ENCODE peak calls at places on chromosomes 7 and 10, in six cellular contexts. One of them, this sample, is unnamed.

GRCh38 chr7:155477469-155477868 is 19.5 kb downstream of the EN2 start:
- DNase-seq in body of pancreas: no peak
- DNase-seq in fibroblast of lung: no peak
- DNase-seq in GM23338: no peak
- DNase-seq in PC-3: no peak
- DNase-seq in lung: no peak
- DNase-seq in this sample: no peak

GRCh38 chr10:76675951-76676587 is 961.5 kb downstream of the KCNMA1 start:
- DNase-seq in body of pancreas: peak; percentile 12
- DNase-seq in fibroblast of lung: peak; percentile 45
- DNase-seq in GM23338: no peak
- DNase-seq in PC-3: peak; percentile 32
- DNase-seq in lung: no peak
- DNase-seq in this sample: peak; percentile 94

GRCh38 chr10:52326382-52326781 is 12.3 kb downstream of the DKK1 start:
- DNase-seq in body of pancreas: no peak
- DNase-seq in fibroblast of lung: no peak
- DNase-seq in GM23338: no peak
- DNase-seq in PC-3: peak; percentile 40
- DNase-seq in lung: no peak
- DNase-seq in this sample: no peak

GRCh38 chr7:54664235-54665228 is 94.5 kb downstream of the SEC61G start:
- DNase-seq in body of pancreas: peak; percentile 61
- DNase-seq in fibroblast of lung: peak; percentile 12
- DNase-seq in GM23338: peak; percentile 87
- DNase-seq in PC-3: peak; percentile 69
- DNase-seq in lung: peak; percentile 33
- DNase-seq in this sample: peak; percentile 59

GRCh38 chr7:41524861-41525260 is 178.0 kb downstream of the INHBA start:
- DNase-seq in body of pancreas: no peak
- DNase-seq in fibroblast of lung: no peak
- DNase-seq in GM23338: no peak
- DNase-seq in PC-3: no peak
- DNase-seq in lung: no peak
- DNase-seq in this sample: no peak

GRCh38 chr7:156848979-156849378 is 44.0 kb downstream of the LMBR1 start:
- DNase-seq in body of pancreas: no peak
- DNase-seq in fibroblast of lung: no peak
- DNase-seq in GM23338: no peak
- DNase-seq in PC-3: no peak
- DNase-seq in lung: no peak
- DNase-seq in this sample: no peak

GRCh38 chr10:124998624-124999291 is 56.8 kb downstream of the ZRANB1 start:
- DNase-seq in body of pancreas: peak; percentile 13
- DNase-seq in fibroblast of lung: no peak
- DNase-seq in GM23338: no peak
- DNase-seq in PC-3: no peak
- DNase-seq in lung: no peak
- DNase-seq in this sample: no peak

GRCh38 chr7:48899932-48900331 is 24.4 kb upstream of the CDC14C start:
- DNase-seq in body of pancreas: no peak
- DNase-seq in fibroblast of lung: peak; percentile 79
- DNase-seq in GM23338: no peak
- DNase-seq in PC-3: peak; percentile 17
- DNase-seq in lung: no peak
- DNase-seq in this sample: no peak

GRCh38 chr10:78321500-78321899 is 287.8 kb downstream of the RPS24 start:
- DNase-seq in body of pancreas: no peak
- DNase-seq in fibroblast of lung: no peak
- DNase-seq in GM23338: no peak
- DNase-seq in PC-3: no peak
- DNase-seq in lung: peak; percentile 24
- DNase-seq in this sample: no peak

GRCh38 chr7:475425-475728 is 44.3 kb downstream of the PDGFA start:
- DNase-seq in body of pancreas: no peak
- DNase-seq in fibroblast of lung: no peak
- DNase-seq in GM23338: no peak
- DNase-seq in PC-3: no peak
- DNase-seq in lung: no peak
- DNase-seq in this sample: no peak

GRCh38 chr7:47225387-47226170 is 356.3 kb downstream of the TNS3 start:
- DNase-seq in body of pancreas: no peak
- DNase-seq in fibroblast of lung: no peak
- DNase-seq in GM23338: no peak
- DNase-seq in PC-3: no peak
- DNase-seq in lung: no peak
- DNase-seq in this sample: no peak

GRCh38 chr7:159115601-159116501 is 28.8 kb downstream of the VIPR2 start:
- DNase-seq in body of pancreas: peak; percentile 94
- DNase-seq in fibroblast of lung: no peak
- DNase-seq in GM23338: no peak
- DNase-seq in PC-3: no peak
- DNase-seq in lung: no peak
- DNase-seq in this sample: no peak

GRCh38 chr7:159117366-159118219 is 27.1 kb downstream of the VIPR2 start:
- DNase-seq in body of pancreas: no peak
- DNase-seq in fibroblast of lung: no peak
- DNase-seq in GM23338: no peak
- DNase-seq in PC-3: no peak
- DNase-seq in lung: no peak
- DNase-seq in this sample: no peak

GRCh38 chr7:159114981-159115380 is 29.7 kb downstream of the VIPR2 start:
- DNase-seq in body of pancreas: peak; percentile 72
- DNase-seq in fibroblast of lung: no peak
- DNase-seq in GM23338: no peak
- DNase-seq in PC-3: no peak
- DNase-seq in lung: no peak
- DNase-seq in this sample: no peak

GRCh38 chr7:159118220-159118595 is 26.5 kb downstream of the VIPR2 start:
- DNase-seq in body of pancreas: no peak
- DNase-seq in fibroblast of lung: no peak
- DNase-seq in GM23338: no peak
- DNase-seq in PC-3: no peak
- DNase-seq in lung: no peak
- DNase-seq in this sample: no peak

DNA sequence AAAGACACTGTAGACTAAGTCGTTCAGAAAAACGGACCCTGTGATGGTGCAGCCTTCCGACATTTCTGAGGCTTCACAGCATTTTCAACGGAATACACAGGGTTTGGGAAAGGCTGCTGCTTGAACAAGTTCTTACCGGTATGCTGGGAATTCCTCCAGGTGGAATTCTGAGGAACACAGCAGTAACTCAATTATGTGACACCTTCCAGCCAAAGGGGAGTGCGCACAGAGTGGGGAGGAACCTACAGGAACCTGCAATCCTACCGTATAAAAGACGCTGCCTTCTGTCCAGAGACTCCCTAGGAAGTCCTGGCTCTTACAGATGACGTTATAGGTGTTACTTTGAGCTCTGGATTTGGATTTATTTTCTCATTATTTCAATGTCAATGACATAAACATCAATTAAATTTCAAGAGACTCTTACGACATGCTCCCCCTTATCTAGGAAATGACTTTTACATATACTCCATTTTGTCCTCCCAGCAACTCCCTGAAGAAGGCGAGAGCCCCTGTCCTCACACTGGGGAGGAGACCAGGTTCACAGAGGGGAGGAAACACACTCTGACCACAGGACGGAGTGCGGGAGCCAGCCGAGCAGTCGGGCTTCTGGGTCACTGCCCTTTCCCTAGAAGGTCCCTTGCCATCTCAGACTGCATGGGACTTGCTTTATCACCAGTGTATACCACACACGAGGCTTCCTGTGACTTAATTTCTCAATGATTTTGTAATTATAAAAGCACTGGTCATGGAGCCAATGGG is 27.9 kb downstream of the VIPR2 start:
- DNase-seq in body of pancreas: peak; percentile 85
- DNase-seq in fibroblast of lung: no peak
- DNase-seq in GM23338: no peak
- DNase-seq in PC-3: no peak
- DNase-seq in lung: no peak
- DNase-seq in this sample: no peak
- H3K4me3 ChIP-seq in body of pancreas: no peak overlapping the region
- H3K4me3 ChIP-seq in fibroblast of lung: no peak overlapping the region
- H3K4me3 ChIP-seq in GM23338: no peak overlapping the region
- H3K4me3 ChIP-seq in PC-3: no peak overlapping the region
- H3K4me3 ChIP-seq in lung: no peak overlapping the region
- H3K4me3 ChIP-seq in this sample: no peak overlapping the region

GRCh38 chr10:100571069-100571817 is 35.5 kb downstream of the HIF1AN start:
- DNase-seq in body of pancreas: no peak
- DNase-seq in fibroblast of lung: no peak
- DNase-seq in GM23338: no peak
- DNase-seq in PC-3: no peak
- DNase-seq in lung: no peak
- DNase-seq in this sample: no peak
- H3K27me3 ChIP-seq in body of pancreas: no peaks in the 10 kb centered on the region
- H3K27me3 ChIP-seq in fibroblast of lung: peaks cover 37% of the 10 kb centered on the region
- H3K27me3 ChIP-seq in GM23338: peaks cover 14% of the 10 kb centered on the region
- H3K27me3 ChIP-seq in PC-3: peaks cover 6% of the 10 kb centered on the region
- H3K27me3 ChIP-seq in lung: peaks cover 4% of the 10 kb centered on the region
- H3K27me3 ChIP-seq in this sample: no peaks in the 10 kb centered on the region

DNA sequence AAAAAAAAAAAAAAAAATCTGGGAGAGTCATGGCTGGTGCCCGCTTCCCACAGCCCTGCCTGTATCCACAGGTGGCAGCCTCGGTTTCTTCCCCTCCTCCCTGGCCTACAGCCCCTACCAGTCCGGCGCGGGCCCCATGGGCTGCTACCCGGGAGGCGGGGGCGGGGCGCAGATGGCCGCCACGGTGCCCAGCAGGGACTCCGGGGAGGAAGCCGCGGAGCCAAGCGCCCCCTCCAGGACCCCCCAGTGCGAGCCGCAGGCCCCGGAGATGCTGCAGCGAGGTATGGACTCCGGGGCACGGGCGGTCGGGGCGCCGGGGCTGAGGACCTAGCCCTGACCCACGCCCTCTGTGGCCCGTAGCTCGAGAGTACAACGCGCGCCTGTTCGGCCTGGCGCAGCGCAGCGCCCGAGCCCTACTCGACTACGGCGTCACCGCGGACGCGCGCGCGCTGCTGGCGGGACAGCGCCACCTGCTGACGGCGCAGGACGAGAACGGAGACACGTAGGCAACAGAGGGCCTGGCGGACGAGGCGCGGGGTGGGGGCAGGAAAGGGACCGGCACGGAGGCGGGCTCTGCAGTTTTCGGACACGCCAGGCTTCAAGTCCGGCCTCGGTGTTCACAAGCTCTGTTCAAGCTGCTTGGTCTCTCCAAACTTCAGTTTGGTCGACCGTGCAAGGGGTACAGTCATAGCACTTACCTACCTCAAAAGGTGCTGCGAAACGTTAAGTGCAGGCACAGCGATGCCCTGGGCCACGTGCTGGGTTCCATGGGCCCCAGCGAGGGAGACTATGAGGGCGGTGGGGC is 3.9 kb downstream of the NFKB2 start:
- DNase-seq in body of pancreas: peak; percentile 91
- DNase-seq in fibroblast of lung: peak; percentile 80
- DNase-seq in GM23338: peak; percentile 90
- DNase-seq in PC-3: peak; percentile 80
- DNase-seq in lung: peak; percentile 88
- DNase-seq in this sample: peak; percentile 88
- H3K36me3 ChIP-seq in body of pancreas: peaks cover 7% of the 10 kb centered on the region
- H3K36me3 ChIP-seq in fibroblast of lung: peaks cover 6% of the 10 kb centered on the region
- H3K36me3 ChIP-seq in GM23338: no peaks in the 10 kb centered on the region
- H3K36me3 ChIP-seq in PC-3: no peaks in the 10 kb centered on the region
- H3K36me3 ChIP-seq in lung: no peaks in the 10 kb centered on the region
- H3K36me3 ChIP-seq in this sample: peaks cover 25% of the 10 kb centered on the region

GRCh38 chr10:13160934-13161266 is 458 bp upstream of the MCM10 start:
- DNase-seq in body of pancreas: no peak
- DNase-seq in fibroblast of lung: no peak
- DNase-seq in GM23338: no peak
- DNase-seq in PC-3: no peak
- DNase-seq in lung: no peak
- DNase-seq in this sample: no peak

GRCh38 chr10:13163859-13164258 is 2.5 kb downstream of the MCM10 start:
- DNase-seq in body of pancreas: no peak
- DNase-seq in fibroblast of lung: no peak
- DNase-seq in GM23338: no peak
- DNase-seq in PC-3: no peak
- DNase-seq in lung: no peak
- DNase-seq in this sample: no peak

GRCh38 chr10:13165177-13165576 is 3.8 kb downstream of the MCM10 start:
- DNase-seq in body of pancreas: no peak
- DNase-seq in fibroblast of lung: peak; percentile 31
- DNase-seq in GM23338: no peak
- DNase-seq in PC-3: no peak
- DNase-seq in lung: no peak
- DNase-seq in this sample: no peak

GRCh38 chr10:13161267-13162012 is at the start of gene MCM10:
- DNase-seq in body of pancreas: peak; percentile 99
- DNase-seq in fibroblast of lung: peak; percentile 99
- DNase-seq in GM23338: peak; percentile 100
- DNase-seq in PC-3: peak; percentile 96
- DNase-seq in lung: peak; percentile 99
- DNase-seq in this sample: peak; percentile 99

DNA sequence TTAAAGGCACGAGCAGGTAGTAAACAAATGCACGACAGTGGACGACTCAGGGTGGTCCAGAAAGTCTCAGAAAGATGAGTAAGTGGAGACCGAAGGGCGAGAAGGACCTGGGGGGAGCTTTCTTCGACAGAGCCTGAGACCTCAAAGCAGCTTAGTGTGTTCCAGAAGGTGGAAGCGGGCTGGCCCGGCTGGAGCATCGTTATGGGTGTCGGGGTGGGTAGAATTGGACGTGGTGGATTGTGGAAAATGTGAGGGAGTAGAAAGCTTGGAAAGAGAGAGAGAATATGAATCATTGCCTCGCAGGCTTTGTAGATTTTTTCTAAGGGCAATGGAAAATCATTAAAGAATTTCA is 631 bp downstream of the MCM10 start:
- DNase-seq in body of pancreas: no peak
- DNase-seq in fibroblast of lung: peak; percentile 15
- DNase-seq in GM23338: no peak
- DNase-seq in PC-3: no peak
- DNase-seq in lung: no peak
- DNase-seq in this sample: peak; percentile 18
- H3K4me3 ChIP-seq in body of pancreas: no peak overlapping the region
- H3K4me3 ChIP-seq in fibroblast of lung: peak overlapping the region; percentile 68
- H3K4me3 ChIP-seq in GM23338: peak overlapping the region; percentile 89
- H3K4me3 ChIP-seq in PC-3: peak overlapping the region; percentile 89
- H3K4me3 ChIP-seq in lung: no peak overlapping the region
- H3K4me3 ChIP-seq in this sample: peak overlapping the region; percentile 86

DNA sequence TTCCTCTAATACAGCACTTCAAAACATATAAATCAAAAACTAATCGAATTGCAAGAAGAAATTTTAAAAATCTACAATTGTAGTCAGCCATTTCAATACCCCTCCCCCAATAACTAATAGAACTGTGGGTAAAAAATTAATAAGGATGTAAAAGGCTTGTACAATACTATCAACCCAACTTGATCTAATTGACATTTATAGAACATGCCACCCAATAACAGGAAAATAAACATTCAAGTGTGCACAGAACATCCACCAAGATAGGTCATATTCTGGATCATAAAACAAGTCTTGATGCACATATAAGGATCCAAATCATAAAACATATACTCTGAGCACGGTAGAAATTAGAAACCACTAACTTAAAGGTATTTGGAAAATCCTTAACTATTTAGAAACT is 4.0 kb upstream of the GPAM start:
- DNase-seq in body of pancreas: no peak
- DNase-seq in fibroblast of lung: no peak
- DNase-seq in GM23338: no peak
- DNase-seq in PC-3: no peak
- DNase-seq in lung: no peak
- DNase-seq in this sample: no peak
- H3K27me3 ChIP-seq in body of pancreas: no peaks in the 10 kb centered on the region
- H3K27me3 ChIP-seq in fibroblast of lung: no peaks in the 10 kb centered on the region
- H3K27me3 ChIP-seq in GM23338: no peaks in the 10 kb centered on the region
- H3K27me3 ChIP-seq in PC-3: no peaks in the 10 kb centered on the region
- H3K27me3 ChIP-seq in lung: no peaks in the 10 kb centered on the region
- H3K27me3 ChIP-seq in this sample: no peaks in the 10 kb centered on the region

This sample was measured in MG63.